ENCODE peak calls at places on chromosomes 6 and 20, in ten cellular contexts. Z is AG10803, B is WERI-Rb-1, X is brain microvascular endothelial cell, F is dorsolateral prefrontal cortex, M is progenitor cell of endocrine pancreas, I is astrocyte of the spinal cord, E is GM10248, A is H9, K is AG04449. T is an unnamed sample.

GRCh38 chr6:32952817-32953739 is at the start of gene HLA-DMA:
- DNase-seq in Z (peak), B (peak), X (peak), F (peak), M (peak), I (peak), E (peak), A (peak), K (peak), T (peak)

GRCh38 chr6:149449054-149449453 is 35.8 kb downstream of the ZC3H12D start:
- DNase-seq in Z (no peak), B (no peak), X (no peak), F (no peak), M (no peak), I (no peak), E (no peak), A (no peak), K (no peak), T (no peak)

GRCh38 chr6:89022747-89023289 is 57.7 kb upstream of the PNRC1 start:
- DNase-seq in Z (peak), B (no peak), X (no peak), F (no peak), M (no peak), I (peak), E (no peak), A (no peak), K (peak), T (no peak)

GRCh38 chr6:31620586-31621319 is at the start of gene PRRC2A:
- DNase-seq in Z (no peak), B (peak), X (peak), F (peak), M (peak), I (no peak), E (peak), A (peak), K (no peak), T (peak)

GRCh38 chr6:23435798-23436197 is 690.2 kb upstream of the NRSN1 start:
- DNase-seq in Z (no peak), B (no peak), X (no peak), F (no peak), M (no peak), I (no peak), E (no peak), A (no peak), K (no peak), T (no peak)

GRCh38 chr20:40843251-40843650 is 154.2 kb upstream of the MAFB start:
- DNase-seq in Z (peak), B (no peak), X (no peak), F (no peak), M (no peak), I (no peak), E (no peak), A (no peak), K (no peak), T (no peak)

GRCh38 chr6:20564269-20564668 is 30.0 kb downstream of the CDKAL1 start:
- DNase-seq in Z (peak), B (no peak), X (no peak), F (no peak), M (no peak), I (peak), E (peak), A (no peak), K (no peak), T (no peak)

GRCh38 chr6:106055442-106055975 is 30.6 kb upstream of the PRDM1 start:
- DNase-seq in Z (no peak), B (no peak), X (no peak), F (no peak), M (no peak), I (no peak), E (no peak), A (no peak), K (no peak), T (no peak)

GRCh38 chr6:34563513-34563870 is 7.4 kb upstream of the SPDEF start:
- DNase-seq in Z (no peak), B (no peak), X (no peak), F (no peak), M (no peak), I (no peak), E (no peak), A (no peak), K (no peak), T (no peak)

GRCh38 chr20:32877507-32877906 is 18.8 kb downstream of the EFCAB8 start:
- DNase-seq in Z (peak), B (no peak), X (no peak), F (no peak), M (no peak), I (peak), E (no peak), A (no peak), K (peak), T (no peak)

GRCh38 chr20:60006261-60006660 is 48.0 kb downstream of the CDH26 start:
- DNase-seq in Z (no peak), B (no peak), X (no peak), F (no peak), M (no peak), I (no peak), E (no peak), A (no peak), K (no peak), T (no peak)

GRCh38 chr6:165049362-165049761 is 260.0 kb downstream of the C6orf118 start:
- DNase-seq in Z (peak), B (peak), X (no peak), F (no peak), M (no peak), I (no peak), E (no peak), A (peak), K (no peak), T (peak)

GRCh38 chr6:134145786-134146185 is 93.4 kb upstream of the SLC2A12 start:
- DNase-seq in Z (no peak), B (peak), X (peak), F (no peak), M (no peak), I (peak), E (no peak), A (no peak), K (no peak), T (no peak)

GRCh38 chr6:39281312-39281980 is 32.8 kb downstream of the KCNK17 start:
- DNase-seq in Z (no peak), B (no peak), X (no peak), F (no peak), M (no peak), I (no peak), E (no peak), A (no peak), K (no peak), T (no peak)

GRCh38 chr6:34565722-34566137 is 9.6 kb upstream of the SPDEF start:
- DNase-seq in Z (no peak), B (no peak), X (no peak), F (no peak), M (no peak), I (no peak), E (no peak), A (no peak), K (no peak), T (no peak)

GRCh38 chr20:52783769-52784168 is 188.4 kb upstream of the TSHZ2 start:
- DNase-seq in Z (no peak), B (peak), X (no peak), F (no peak), M (no peak), I (no peak), E (no peak), A (peak), K (no peak), T (peak)

GRCh38 chr6:41222045-41222444 is 6.1 kb upstream of the TREML4 start:
- DNase-seq in Z (no peak), B (no peak), X (no peak), F (no peak), M (no peak), I (no peak), E (no peak), A (no peak), K (no peak), T (no peak)

GRCh38 chr20:9912858-9913434 is 74.1 kb upstream of the PAK5 start:
- DNase-seq in Z (peak), B (peak), X (peak), F (peak), M (peak), I (peak), E (peak), A (peak), K (peak), T (peak)

GRCh38 chr6:109961666-109962065 is 16.4 kb upstream of the GPR6 start:
- DNase-seq in Z (peak), B (no peak), X (no peak), F (no peak), M (no peak), I (peak), E (no peak), A (no peak), K (peak), T (no peak)

GRCh38 chr6:37109714-37110454 is 60.1 kb upstream of the PIM1 start:
- DNase-seq in Z (no peak), B (peak), X (no peak), F (no peak), M (no peak), I (no peak), E (no peak), A (no peak), K (no peak), T (no peak)

GRCh38 chr6:142387997-142388815 is 86.4 kb downstream of the ADGRG6 start:
- DNase-seq in Z (peak), B (no peak), X (peak), F (no peak), M (no peak), I (peak), E (peak), A (no peak), K (no peak), T (no peak)

GRCh38 chr6:150799276-150799805 is 66.2 kb upstream of the MTHFD1L start:
- DNase-seq in Z (no peak), B (no peak), X (no peak), F (no peak), M (no peak), I (no peak), E (no peak), A (no peak), K (no peak), T (no peak)

GRCh38 chr6:14655990-14656640 is 538.5 kb downstream of the CD83 start:
- DNase-seq in Z (no peak), B (no peak), X (no peak), F (no peak), M (no peak), I (no peak), E (no peak), A (no peak), K (no peak), T (no peak)

GRCh38 chr20:61932199-61932592 is 133.5 kb downstream of the TAF4 start:
- DNase-seq in Z (no peak), B (peak), X (no peak), F (peak), M (no peak), I (no peak), E (no peak), A (no peak), K (no peak), T (no peak)

GRCh38 chr6:53718597-53719460 is 53.3 kb upstream of the KLHL31 start:
- DNase-seq in Z (peak), B (peak), X (peak), F (no peak), M (no peak), I (peak), E (peak), A (no peak), K (no peak), T (no peak)

GRCh38 chr6:160039441-160039840 is 70.6 kb downstream of the IGF2R start:
- DNase-seq in Z (no peak), B (no peak), X (no peak), F (no peak), M (no peak), I (no peak), E (no peak), A (no peak), K (no peak), T (no peak)

GRCh38 chr6:68634503-68635411 is at the start of gene ADGRB3:
- DNase-seq in Z (peak), B (peak), X (peak), F (peak), M (peak), I (peak), E (peak), A (peak), K (no peak), T (peak)

GRCh38 chr6:145836170-145836569 is 21.6 kb upstream of the FBXO30 start:
- DNase-seq in Z (peak), B (no peak), X (peak), F (no peak), M (no peak), I (peak), E (no peak), A (no peak), K (no peak), T (no peak)

GRCh38 chr6:167978607-167979006 is 18.9 kb upstream of the KIF25 start:
- DNase-seq in Z (no peak), B (no peak), X (no peak), F (no peak), M (no peak), I (no peak), E (no peak), A (no peak), K (no peak), T (no peak)

GRCh38 chr6:137313928-137314855 is 95.0 kb upstream of the IFNGR1 start:
- DNase-seq in Z (peak), B (peak), X (peak), F (peak), M (peak), I (peak), E (peak), A (peak), K (no peak), T (peak)

GRCh38 chr20:38755324-38755910 is 7.2 kb downstream of the ACTR5 start:
- DNase-seq in Z (no peak), B (no peak), X (no peak), F (no peak), M (no peak), I (no peak), E (no peak), A (no peak), K (no peak), T (peak)

DNA sequence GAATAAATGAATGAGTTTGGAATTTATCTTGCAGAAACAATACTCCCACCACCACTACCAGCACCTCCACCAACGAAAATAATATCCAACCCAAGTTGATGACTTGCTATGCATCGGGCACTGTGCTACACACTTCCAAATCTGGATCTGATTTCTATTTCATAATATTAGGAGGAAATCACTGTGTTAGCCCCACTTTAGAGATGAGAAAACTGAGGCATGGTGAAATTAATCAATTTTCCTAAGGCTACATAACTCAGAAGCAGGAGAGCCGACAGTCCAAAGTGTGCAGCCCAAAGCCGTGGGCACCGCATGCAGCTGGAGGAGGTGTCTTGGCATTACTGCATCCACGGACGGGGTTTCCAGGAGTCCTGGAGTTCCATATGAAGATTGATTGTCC is 17.6 kb downstream of the TCF15 start:
- DNase-seq in Z (no peak), B (no peak), X (no peak), F (no peak), M (no peak), I (no peak), E (no peak), A (no peak), K (no peak), T (no peak)
- TF ChIP-seq CTCF in Z (no peak), B (no peak), X (no peak), F (no peak), M (no peak), I (no peak), E (no peak), A (no peak), K (no peak), T (no peak)

GRCh38 chr6:74873911-74874310 is 331.9 kb downstream of the COL12A1 start:
- DNase-seq in Z (peak), B (no peak), X (no peak), F (no peak), M (no peak), I (peak), E (no peak), A (no peak), K (no peak), T (no peak)

GRCh38 chr6:74871757-74872156 is 334.1 kb downstream of the COL12A1 start:
- DNase-seq in Z (peak), B (no peak), X (peak), F (no peak), M (no peak), I (peak), E (no peak), A (no peak), K (no peak), T (no peak)

GRCh38 chr6:74867286-74867685 is 338.6 kb downstream of the COL12A1 start:
- DNase-seq in Z (peak), B (no peak), X (no peak), F (no peak), M (no peak), I (no peak), E (no peak), A (no peak), K (no peak), T (no peak)

GRCh38 chr6:74872754-74873446 is 333.0 kb downstream of the COL12A1 start:
- DNase-seq in Z (no peak), B (no peak), X (no peak), F (no peak), M (no peak), I (no peak), E (no peak), A (no peak), K (no peak), T (no peak)

DNA sequence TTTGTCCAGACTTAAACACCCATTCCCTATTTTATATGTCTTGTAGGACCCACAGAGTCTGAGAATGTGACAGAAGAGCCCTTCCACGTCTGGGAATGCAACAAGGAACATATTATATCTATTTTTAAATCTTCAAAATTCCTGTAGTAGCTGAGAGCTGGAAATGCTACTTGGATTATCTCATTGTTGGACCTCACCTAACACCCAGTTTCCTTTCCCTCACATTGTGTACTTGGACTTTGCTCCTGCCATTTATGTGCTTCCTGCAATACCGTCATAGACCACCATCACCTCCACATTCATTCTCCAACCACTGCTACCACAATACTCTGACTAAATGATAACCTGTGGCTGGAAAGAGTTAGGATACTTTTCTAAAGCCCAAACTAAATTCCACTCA is 335.4 kb downstream of the COL12A1 start:
- DNase-seq in Z (peak), B (no peak), X (peak), F (no peak), M (no peak), I (peak), E (no peak), A (no peak), K (no peak), T (no peak)
- TF ChIP-seq CTCF in Z (peak), B (no peak), X (peak), F (no peak), M (no peak), I (peak), E (no peak), A (peak), K (no peak), T (no peak)

DNA sequence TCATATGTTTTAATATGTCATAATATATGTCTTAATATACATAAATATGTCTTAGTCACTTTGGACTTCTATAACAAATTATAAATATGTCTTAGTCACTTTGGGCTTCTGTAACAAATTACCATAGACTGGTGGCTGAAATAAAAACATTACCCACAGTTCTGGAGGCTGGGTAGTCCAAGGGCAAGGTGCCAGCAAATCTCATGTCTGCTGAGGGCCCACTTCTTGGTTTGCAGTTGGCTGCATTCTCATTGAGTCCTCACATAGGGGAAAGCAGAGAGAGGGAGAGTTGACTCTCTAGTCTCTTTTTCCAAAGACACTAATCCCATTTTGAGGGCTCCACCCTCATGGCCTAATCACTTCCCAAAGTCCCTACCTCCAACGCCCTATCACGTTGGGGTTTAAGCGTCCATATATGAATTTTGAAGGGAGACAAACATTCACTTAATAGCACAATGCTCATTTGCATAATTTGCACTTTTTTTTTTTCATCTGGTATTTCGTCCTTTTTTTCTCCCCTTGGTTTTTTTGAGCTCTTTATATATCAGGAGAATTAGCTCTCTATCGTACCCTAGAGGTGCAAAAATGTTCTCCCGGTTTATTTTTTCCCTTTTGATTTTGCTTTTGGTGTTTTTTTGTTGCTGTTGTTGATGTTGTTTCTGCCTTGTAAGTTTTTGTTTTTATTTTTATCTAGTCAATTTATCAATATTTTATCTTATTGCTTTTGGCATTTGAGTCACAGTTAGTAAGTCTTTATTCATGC is 266.4 kb downstream of the PLCB1 start:
- DNase-seq in Z (no peak), B (no peak), X (no peak), F (no peak), M (no peak), I (no peak), E (no peak), A (no peak), K (no peak), T (no peak)
- TF ChIP-seq CTCF in Z (no peak), B (no peak), X (no peak), F (no peak), M (peak), I (peak), E (no peak), A (peak), K (no peak), T (no peak)

GRCh38 chr6:118996289-118996820 is 61.4 kb upstream of the MCM9 start:
- DNase-seq in Z (no peak), B (no peak), X (no peak), F (no peak), M (no peak), I (no peak), E (no peak), A (no peak), K (no peak), T (no peak)

GRCh38 chr6:118993803-118994231 is 58.9 kb upstream of the MCM9 start:
- DNase-seq in Z (no peak), B (peak), X (no peak), F (no peak), M (no peak), I (no peak), E (no peak), A (no peak), K (no peak), T (no peak)

GRCh38 chr6:119002069-119002468 is 67.1 kb upstream of the MCM9 start:
- DNase-seq in Z (no peak), B (no peak), X (no peak), F (no peak), M (no peak), I (no peak), E (no peak), A (no peak), K (no peak), T (no peak)

GRCh38 chr6:118999494-118999893 is 64.5 kb upstream of the MCM9 start:
- DNase-seq in Z (no peak), B (no peak), X (no peak), F (no peak), M (no peak), I (no peak), E (no peak), A (no peak), K (no peak), T (no peak)
- TF ChIP-seq CTCF in Z (no peak), B (no peak), X (no peak), F (no peak), M (no peak), I (no peak), E (no peak), A (no peak), K (no peak), T (no peak)

DNA sequence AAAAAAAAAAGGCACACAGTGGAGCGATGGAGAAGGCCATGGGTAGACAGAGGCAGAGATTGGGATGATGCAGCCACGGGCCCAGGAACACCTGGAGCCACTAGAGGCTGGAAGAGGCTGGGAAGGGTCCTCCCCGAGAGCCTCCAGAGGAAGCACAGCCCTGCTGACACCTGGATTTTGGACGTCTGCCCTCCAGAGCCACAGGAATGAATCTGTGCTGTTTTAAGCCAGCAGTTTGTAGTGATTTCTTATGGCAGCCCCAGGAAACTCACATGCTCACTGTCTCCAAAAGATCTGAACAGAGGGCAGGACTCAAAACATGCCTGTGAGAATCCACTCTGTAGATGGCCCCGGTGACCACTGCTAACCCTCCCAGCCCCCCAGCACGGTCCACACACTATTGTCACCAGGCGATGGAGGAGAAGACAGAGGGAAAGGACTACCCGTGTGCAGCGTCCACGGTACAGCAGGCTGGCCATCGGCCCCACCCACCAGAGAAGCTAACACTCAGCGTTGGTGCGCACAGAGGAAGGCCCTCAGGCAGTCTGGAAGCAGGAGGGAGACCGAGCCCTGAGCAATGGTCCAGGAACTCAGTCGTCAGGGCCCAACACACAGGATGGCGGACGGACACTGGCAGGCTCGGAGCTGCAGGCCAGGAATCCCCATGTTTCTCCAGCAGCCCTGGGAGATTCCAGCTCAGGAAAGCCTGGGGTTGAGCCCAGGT is 99.7 kb downstream of the BMP7 start:
- DNase-seq in Z (no peak), B (no peak), X (no peak), F (no peak), M (no peak), I (no peak), E (no peak), A (no peak), K (no peak), T (no peak)
- TF ChIP-seq CTCF in Z (no peak), B (no peak), X (no peak), F (no peak), M (no peak), I (no peak), E (no peak), A (no peak), K (no peak), T (no peak)